ENCODE peak calls at places on chromosomes 1 and 21, in six cellular contexts. One of them, this sample, is unnamed. For H3K4me1, the result is how much of the 10 kb centered on the place peaks cover.

GRCh38 chr1:5244631-5245285 is 590.3 kb downstream of the AJAP1 start:
- DNase-seq in IMR-90: no peak
- DNase-seq in CD4-positive, alpha-beta memory T cell: no peak
- DNase-seq in pancreas: no peak
- DNase-seq in NT2/D1: no peak
- DNase-seq in DND-41: no peak
- DNase-seq in this sample: no peak

GRCh38 chr1:94072840-94073516 is 48.0 kb downstream of the ABCA4 start:
- DNase-seq in IMR-90: no peak
- DNase-seq in CD4-positive, alpha-beta memory T cell: no peak
- DNase-seq in pancreas: no peak
- DNase-seq in NT2/D1: no peak
- DNase-seq in DND-41: peak
- DNase-seq in this sample: no peak

GRCh38 chr21:44615881-44616590 is 4.2 kb downstream of the KRTAP10-8 start:
- DNase-seq in IMR-90: no peak
- DNase-seq in CD4-positive, alpha-beta memory T cell: no peak
- DNase-seq in pancreas: no peak
- DNase-seq in NT2/D1: no peak
- DNase-seq in DND-41: no peak
- DNase-seq in this sample: peak

GRCh38 chr1:204476563-204476962 is 18.0 kb downstream of the PIK3C2B start:
- DNase-seq in IMR-90: no peak
- DNase-seq in CD4-positive, alpha-beta memory T cell: no peak
- DNase-seq in pancreas: no peak
- DNase-seq in NT2/D1: no peak
- DNase-seq in DND-41: no peak
- DNase-seq in this sample: no peak

GRCh38 chr1:41353744-41354143 is 7.5 kb upstream of the FOXO6 start:
- DNase-seq in IMR-90: no peak
- DNase-seq in CD4-positive, alpha-beta memory T cell: no peak
- DNase-seq in pancreas: no peak
- DNase-seq in NT2/D1: no peak
- DNase-seq in DND-41: no peak
- DNase-seq in this sample: no peak

GRCh38 chr1:15381805-15382204 is 27.9 kb upstream of the EFHD2 start:
- DNase-seq in IMR-90: no peak
- DNase-seq in CD4-positive, alpha-beta memory T cell: no peak
- DNase-seq in pancreas: no peak
- DNase-seq in NT2/D1: no peak
- DNase-seq in DND-41: no peak
- DNase-seq in this sample: no peak

GRCh38 chr1:24149854-24150227 is 6.9 kb upstream of the IL22RA1 start:
- DNase-seq in IMR-90: peak
- DNase-seq in CD4-positive, alpha-beta memory T cell: no peak
- DNase-seq in pancreas: no peak
- DNase-seq in NT2/D1: no peak
- DNase-seq in DND-41: no peak
- DNase-seq in this sample: no peak

GRCh38 chr1:145845144-145845513 is 301 bp upstream of the NUDT17 start:
- DNase-seq in IMR-90: no peak
- DNase-seq in CD4-positive, alpha-beta memory T cell: no peak
- DNase-seq in pancreas: no peak
- DNase-seq in NT2/D1: peak
- DNase-seq in DND-41: no peak
- DNase-seq in this sample: no peak

GRCh38 chr1:51648180-51649109 is 31.6 kb downstream of the OSBPL9 start:
- DNase-seq in IMR-90: peak
- DNase-seq in CD4-positive, alpha-beta memory T cell: no peak
- DNase-seq in pancreas: no peak
- DNase-seq in NT2/D1: no peak
- DNase-seq in DND-41: no peak
- DNase-seq in this sample: no peak

GRCh38 chr1:61887921-61888564 is 145.8 kb downstream of the PATJ start:
- DNase-seq in IMR-90: no peak
- DNase-seq in CD4-positive, alpha-beta memory T cell: no peak
- DNase-seq in pancreas: no peak
- DNase-seq in NT2/D1: no peak
- DNase-seq in DND-41: no peak
- DNase-seq in this sample: peak

GRCh38 chr1:201022824-201023516 is 544 bp downstream of the KIF21B start:
- DNase-seq in IMR-90: no peak
- DNase-seq in CD4-positive, alpha-beta memory T cell: peak
- DNase-seq in pancreas: peak
- DNase-seq in NT2/D1: no peak
- DNase-seq in DND-41: peak
- DNase-seq in this sample: no peak

GRCh38 chr21:21262048-21262447 is 263.8 kb downstream of the NCAM2 start:
- DNase-seq in IMR-90: no peak
- DNase-seq in CD4-positive, alpha-beta memory T cell: no peak
- DNase-seq in pancreas: no peak
- DNase-seq in NT2/D1: no peak
- DNase-seq in DND-41: peak
- DNase-seq in this sample: no peak

GRCh38 chr1:64854674-64855073 is 109.8 kb downstream of the RAVER2 start:
- DNase-seq in IMR-90: no peak
- DNase-seq in CD4-positive, alpha-beta memory T cell: no peak
- DNase-seq in pancreas: no peak
- DNase-seq in NT2/D1: no peak
- DNase-seq in DND-41: no peak
- DNase-seq in this sample: no peak

GRCh38 chr1:61825398-61825797 is 83.1 kb downstream of the PATJ start:
- DNase-seq in IMR-90: no peak
- DNase-seq in CD4-positive, alpha-beta memory T cell: no peak
- DNase-seq in pancreas: no peak
- DNase-seq in NT2/D1: no peak
- DNase-seq in DND-41: no peak
- DNase-seq in this sample: no peak

GRCh38 chr1:52334906-52335528 is 31.0 kb downstream of the CC2D1B start:
- DNase-seq in IMR-90: no peak
- DNase-seq in CD4-positive, alpha-beta memory T cell: no peak
- DNase-seq in pancreas: no peak
- DNase-seq in NT2/D1: no peak
- DNase-seq in DND-41: no peak
- DNase-seq in this sample: no peak

GRCh38 chr21:31580866-31581276 is 78.6 kb upstream of the SOD1 start:
- DNase-seq in IMR-90: peak
- DNase-seq in CD4-positive, alpha-beta memory T cell: peak
- DNase-seq in pancreas: peak
- DNase-seq in NT2/D1: peak
- DNase-seq in DND-41: peak
- DNase-seq in this sample: peak

GRCh38 chr21:38496224-38496623 is 2.1 kb downstream of the ERG start:
- DNase-seq in IMR-90: no peak
- DNase-seq in CD4-positive, alpha-beta memory T cell: no peak
- DNase-seq in pancreas: no peak
- DNase-seq in NT2/D1: no peak
- DNase-seq in DND-41: no peak
- DNase-seq in this sample: no peak

GRCh38 chr21:38499296-38499695 is 1.0 kb upstream of the ERG start:
- DNase-seq in IMR-90: no peak
- DNase-seq in CD4-positive, alpha-beta memory T cell: no peak
- DNase-seq in pancreas: no peak
- DNase-seq in NT2/D1: no peak
- DNase-seq in DND-41: no peak
- DNase-seq in this sample: no peak

GRCh38 chr21:38495242-38495641 is 3.0 kb downstream of the ERG start:
- DNase-seq in IMR-90: no peak
- DNase-seq in CD4-positive, alpha-beta memory T cell: no peak
- DNase-seq in pancreas: no peak
- DNase-seq in NT2/D1: no peak
- DNase-seq in DND-41: no peak
- DNase-seq in this sample: no peak

GRCh38 chr21:38500073-38500472 is 1.8 kb upstream of the ERG start:
- DNase-seq in IMR-90: no peak
- DNase-seq in CD4-positive, alpha-beta memory T cell: no peak
- DNase-seq in pancreas: no peak
- DNase-seq in NT2/D1: no peak
- DNase-seq in DND-41: no peak
- DNase-seq in this sample: no peak

GRCh38 chr21:38498057-38498833 is at the start of gene ERG:
- DNase-seq in IMR-90: no peak
- DNase-seq in CD4-positive, alpha-beta memory T cell: no peak
- DNase-seq in pancreas: no peak
- DNase-seq in NT2/D1: no peak
- DNase-seq in DND-41: no peak
- DNase-seq in this sample: no peak
- H3K4me3 ChIP-seq in IMR-90: no peak
- H3K4me3 ChIP-seq in CD4-positive, alpha-beta memory T cell: no peak
- H3K4me3 ChIP-seq in pancreas: no peak
- H3K4me3 ChIP-seq in NT2/D1: no peak
- H3K4me3 ChIP-seq in DND-41: no peak
- H3K4me3 ChIP-seq in this sample: peak

DNA sequence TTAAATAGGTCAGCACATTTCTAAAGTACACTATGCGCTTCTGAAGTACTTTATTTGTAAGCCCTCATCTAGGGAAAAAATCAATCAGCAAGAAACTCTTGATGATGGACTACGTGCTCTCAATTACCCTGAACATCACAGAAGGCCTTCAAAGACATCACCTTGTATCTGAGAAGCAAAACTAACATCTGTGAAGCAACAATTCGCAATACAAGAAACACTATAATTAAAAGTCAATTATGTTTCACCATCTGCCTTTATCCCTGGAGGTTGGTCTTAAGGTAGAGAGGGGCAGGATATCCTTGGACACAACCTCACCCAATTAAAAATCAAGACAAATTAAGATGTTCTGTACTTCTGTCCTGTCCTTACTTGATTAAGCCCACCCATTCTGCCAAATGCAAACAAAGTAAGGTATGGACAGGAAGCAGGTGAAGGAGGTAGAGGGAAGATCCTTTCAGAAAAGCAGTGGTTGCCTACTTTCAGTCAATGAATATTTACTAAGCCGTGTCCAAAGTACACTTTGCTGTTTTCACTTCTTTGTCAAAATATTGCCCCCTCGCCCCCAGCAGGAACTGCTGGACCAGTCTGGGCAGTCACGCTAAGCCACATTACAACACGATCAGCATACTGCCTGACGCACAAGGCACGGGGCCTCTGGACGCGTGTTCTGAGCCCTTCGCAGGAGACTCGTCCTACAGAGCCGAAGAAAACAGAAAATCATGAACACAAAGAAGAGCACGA is 889 bp downstream of the SLC19A2 start:
- DNase-seq in IMR-90: peak
- DNase-seq in CD4-positive, alpha-beta memory T cell: no peak
- DNase-seq in pancreas: peak
- DNase-seq in NT2/D1: peak
- DNase-seq in DND-41: peak
- DNase-seq in this sample: peak
- H3K4me1 ChIP-seq in IMR-90: under half
- H3K4me1 ChIP-seq in CD4-positive, alpha-beta memory T cell: under half
- H3K4me1 ChIP-seq in pancreas: under half
- H3K4me1 ChIP-seq in NT2/D1: under half
- H3K4me1 ChIP-seq in DND-41: under half
- H3K4me1 ChIP-seq in this sample: half or more

GRCh38 chr1:86971778-86972177 is 57.3 kb downstream of the HS2ST1 start:
- DNase-seq in IMR-90: no peak
- DNase-seq in CD4-positive, alpha-beta memory T cell: no peak
- DNase-seq in pancreas: no peak
- DNase-seq in NT2/D1: no peak
- DNase-seq in DND-41: no peak
- DNase-seq in this sample: no peak
- H3K4me3 ChIP-seq in IMR-90: no peak
- H3K4me3 ChIP-seq in CD4-positive, alpha-beta memory T cell: no peak
- H3K4me3 ChIP-seq in pancreas: no peak
- H3K4me3 ChIP-seq in NT2/D1: no peak
- H3K4me3 ChIP-seq in DND-41: no peak
- H3K4me3 ChIP-seq in this sample: no peak

GRCh38 chr1:39128126-39128525 is 76.4 kb upstream of the MACF1 start:
- DNase-seq in IMR-90: no peak
- DNase-seq in CD4-positive, alpha-beta memory T cell: no peak
- DNase-seq in pancreas: no peak
- DNase-seq in NT2/D1: no peak
- DNase-seq in DND-41: no peak
- DNase-seq in this sample: no peak
- H3K4me1 ChIP-seq in IMR-90: under half
- H3K4me1 ChIP-seq in CD4-positive, alpha-beta memory T cell: under half
- H3K4me1 ChIP-seq in pancreas: under half
- H3K4me1 ChIP-seq in NT2/D1: under half
- H3K4me1 ChIP-seq in DND-41: under half
- H3K4me1 ChIP-seq in this sample: half or more

DNA sequence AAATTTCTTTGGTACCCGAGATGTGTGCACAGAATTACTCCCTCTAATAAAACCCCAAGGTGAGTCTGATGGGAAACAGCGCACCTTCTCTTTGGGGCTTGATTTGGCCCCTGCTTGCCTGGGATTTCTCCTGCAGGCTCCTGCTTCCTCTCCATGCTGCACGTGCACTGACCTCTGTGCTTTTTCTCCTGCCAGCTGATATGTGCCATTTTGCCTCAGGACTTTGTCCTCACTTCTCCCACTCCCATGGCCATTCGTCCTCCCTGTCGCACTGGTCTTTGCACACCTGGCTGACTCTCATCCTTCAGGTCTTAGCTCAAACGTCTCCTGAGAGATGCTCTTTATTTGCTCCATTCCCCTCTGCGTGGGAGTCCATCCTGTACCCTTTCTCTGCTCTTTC is 1.2 kb downstream of the CBR1 start:
- DNase-seq in IMR-90: no peak
- DNase-seq in CD4-positive, alpha-beta memory T cell: no peak
- DNase-seq in pancreas: no peak
- DNase-seq in NT2/D1: no peak
- DNase-seq in DND-41: no peak
- DNase-seq in this sample: no peak
- H3K4me3 ChIP-seq in IMR-90: no peak
- H3K4me3 ChIP-seq in CD4-positive, alpha-beta memory T cell: no peak
- H3K4me3 ChIP-seq in pancreas: no peak
- H3K4me3 ChIP-seq in NT2/D1: no peak
- H3K4me3 ChIP-seq in DND-41: no peak
- H3K4me3 ChIP-seq in this sample: peak

GRCh38 chr1:71733121-71733520 is 549.2 kb downstream of the NEGR1 start:
- DNase-seq in IMR-90: no peak
- DNase-seq in CD4-positive, alpha-beta memory T cell: no peak
- DNase-seq in pancreas: no peak
- DNase-seq in NT2/D1: no peak
- DNase-seq in DND-41: peak
- DNase-seq in this sample: no peak

GRCh38 chr1:71737768-71738167 is 544.6 kb downstream of the NEGR1 start:
- DNase-seq in IMR-90: no peak
- DNase-seq in CD4-positive, alpha-beta memory T cell: no peak
- DNase-seq in pancreas: no peak
- DNase-seq in NT2/D1: peak
- DNase-seq in DND-41: no peak
- DNase-seq in this sample: no peak

GRCh38 chr1:71743862-71744261 is 538.5 kb downstream of the NEGR1 start:
- DNase-seq in IMR-90: no peak
- DNase-seq in CD4-positive, alpha-beta memory T cell: no peak
- DNase-seq in pancreas: no peak
- DNase-seq in NT2/D1: no peak
- DNase-seq in DND-41: no peak
- DNase-seq in this sample: no peak

GRCh38 chr1:71738256-71738655 is 544.1 kb downstream of the NEGR1 start:
- DNase-seq in IMR-90: no peak
- DNase-seq in CD4-positive, alpha-beta memory T cell: no peak
- DNase-seq in pancreas: no peak
- DNase-seq in NT2/D1: no peak
- DNase-seq in DND-41: no peak
- DNase-seq in this sample: no peak
- H3K4me1 ChIP-seq in IMR-90: under half
- H3K4me1 ChIP-seq in CD4-positive, alpha-beta memory T cell: under half
- H3K4me1 ChIP-seq in pancreas: under half
- H3K4me1 ChIP-seq in NT2/D1: under half
- H3K4me1 ChIP-seq in DND-41: under half
- H3K4me1 ChIP-seq in this sample: under half

This sample was measured in psoas muscle.